ENCODE peak calls at places on chromosomes 13 and 19, in five cellular contexts. P, A, E, R and Q are unnamed samples.
A peak's percentile ranks its signal among the peaks of the same experiment; 100 is the strongest.

GRCh38 chr19:41945135-41945766 is 13.9 kb downstream of the RABAC1 start:
- DNase-seq in P (peak; percentile 76), A (no peak), R (no peak), E (no peak), Q (no peak)

GRCh38 chr19:39738809-39739208 is 980 bp upstream of the CLC start:
- DNase-seq in R (no peak), E (no peak), P (no peak), A (no peak), Q (no peak)

GRCh38 chr13:112575295-112575622 is 12.7 kb downstream of the TUBGCP3 start:
- DNase-seq in P (no peak), R (no peak), E (no peak), A (no peak), Q (no peak)

GRCh38 chr13:107329991-107330390 is 762.1 kb upstream of the ARGLU1 start:
- DNase-seq in R (no peak), E (no peak), P (no peak), A (no peak), Q (peak; percentile 3)

GRCh38 chr13:34578471-34578870 is 363.6 kb upstream of the NBEA start:
- DNase-seq in P (no peak), R (no peak), E (no peak), A (no peak), Q (peak; percentile 83)

GRCh38 chr19:51359294-51359693 is 6.9 kb downstream of the ETFB start:
- DNase-seq in R (no peak), P (no peak), E (no peak), A (peak; percentile 63), Q (peak; percentile 87)

GRCh38 chr13:84870190-84870589 is 929.0 kb downstream of the SLITRK6 start:
- DNase-seq in R (no peak), A (no peak), P (no peak), E (no peak), Q (no peak)

GRCh38 chr19:33558846-33559245 is 37.3 kb upstream of the PEPD start:
- DNase-seq in P (no peak), A (no peak), R (no peak), E (no peak), Q (no peak)

GRCh38 chr13:36344886-36345437 is 1.2 kb downstream of the SPART start:
- DNase-seq in P (no peak), A (no peak), E (no peak), R (no peak), Q (peak; percentile 48)

GRCh38 chr19:19633711-19634515 is 5.9 kb upstream of the LPAR2 start:
- DNase-seq in E (no peak), A (no peak), P (no peak), R (no peak), Q (no peak)

GRCh38 chr13:76680112-76680511 is 206.1 kb downstream of the KCTD12 start:
- DNase-seq in P (no peak), E (no peak), A (no peak), R (no peak), Q (no peak)

GRCh38 chr19:4639531-4640246 is 373 bp downstream of the TNFAIP8L1 start:
- DNase-seq in A (no peak), P (no peak), E (no peak), R (no peak), Q (peak; percentile 37)